ENCODE peak calls at places on chromosome 16, in seven cellular contexts. K, I, T, C, J, H and G are unnamed samples.

GRCh38 chr16:800834-801488 is 427 bp upstream of the GNG13 start:
- DNase-seq in H (no peak), K (no peak), C (no peak), T (no peak), J (no peak), I (no peak), G (no peak)

GRCh38 chr16:47617732-47618131 is 156.6 kb downstream of the PHKB start:
- DNase-seq in I (no peak), C (no peak), K (no peak), T (no peak), J (no peak), H (no peak), G (no peak)

GRCh38 chr16:11032000-11032921 is 87.9 kb downstream of the CLEC16A start:
- DNase-seq in H (no peak), J (no peak), C (no peak), K (no peak), T (no peak), I (no peak), G (no peak)

GRCh38 chr16:67760206-67760605 is 41.1 kb upstream of the GFOD2 start:
- DNase-seq in T (no peak), J (no peak), K (no peak), I (no peak), H (no peak), C (no peak), G (no peak)

GRCh38 chr16:10929853-10930754 is 12.2 kb downstream of the DEXI start:
- DNase-seq in J (no peak), I (no peak), H (no peak), C (no peak), K (peak), T (no peak), G (no peak)

GRCh38 chr16:76265434-76266045 is 11.7 kb upstream of the CNTNAP4 start:
- DNase-seq in K (no peak), J (peak), T (peak), C (peak), I (no peak), H (no peak), G (no peak)

GRCh38 chr16:68434654-68435210 is 13.6 kb downstream of the SMPD3 start:
- DNase-seq in J (peak), C (no peak), H (no peak), T (no peak), K (no peak), I (no peak), G (no peak)

GRCh38 chr16:57572978-57573733 is 30.7 kb downstream of the ADGRG5 start:
- DNase-seq in T (no peak), J (no peak), H (no peak), C (no peak), K (no peak), I (no peak), G (no peak)

GRCh38 chr16:354971-355441 is 2.5 kb upstream of the AXIN1 start:
- DNase-seq in H (peak), C (no peak), K (no peak), J (no peak), T (no peak), I (no peak), G (no peak)

GRCh38 chr16:66472961-66473610 is 46.0 kb downstream of the BEAN1 start:
- DNase-seq in J (peak), C (no peak), I (no peak), H (no peak), T (no peak), K (peak), G (no peak)

GRCh38 chr16:75341934-75342811 is 90.7 kb upstream of the BCAR1 start:
- DNase-seq in T (no peak), K (no peak), H (no peak), C (no peak), I (no peak), J (no peak), G (no peak)

GRCh38 chr16:54430491-54431030 is 144.0 kb upstream of the IRX3 start:
- DNase-seq in I (no peak), C (no peak), K (no peak), T (no peak), H (no peak), J (no peak), G (no peak)

GRCh38 chr16:84806256-84806889 is 13.4 kb upstream of the CRISPLD2 start:
- DNase-seq in C (no peak), I (no peak), H (no peak), J (no peak), K (no peak), T (no peak), G (no peak)

GRCh38 chr16:1890024-1890700 is 18.2 kb upstream of the MEIOB start:
- DNase-seq in C (no peak), I (no peak), H (no peak), T (no peak), J (no peak), K (peak), G (no peak)

GRCh38 chr16:56610609-56611111 is 2.3 kb downstream of the MT2A start:
- DNase-seq in J (no peak), H (no peak), K (no peak), C (no peak), T (no peak), I (no peak), G (no peak)

GRCh38 chr16:70695351-70696070 is 9.7 kb upstream of the MTSS2 start:
- DNase-seq in I (no peak), J (peak), T (no peak), H (no peak), K (no peak), C (no peak), G (no peak)

GRCh38 chr16:50302472-50303005 is 36.2 kb downstream of the ADCY7 start:
- DNase-seq in K (peak), T (no peak), C (no peak), I (no peak), J (no peak), H (no peak), G (no peak)

GRCh38 chr16:76226011-76226410 is 51.2 kb upstream of the CNTNAP4 start:
- DNase-seq in C (no peak), I (no peak), J (no peak), T (no peak), K (no peak), H (no peak), G (no peak)

GRCh38 chr16:84418056-84418849 is 49.9 kb downstream of the ATP2C2 start:
- DNase-seq in I (no peak), K (no peak), H (no peak), C (no peak), J (no peak), T (no peak), G (no peak)

GRCh38 chr16:10497132-10498088 is 83.0 kb downstream of the EMP2 start:
- DNase-seq in K (no peak), C (no peak), H (no peak), I (no peak), T (no peak), J (no peak), G (no peak)

GRCh38 chr16:13421726-13422125 is 498.2 kb upstream of the ERCC4 start:
- DNase-seq in T (no peak), J (no peak), I (no peak), K (no peak), C (no peak), H (no peak), G (no peak)

GRCh38 chr16:78005881-78006280 is 16.5 kb upstream of the CLEC3A start:
- DNase-seq in I (no peak), J (no peak), C (no peak), T (no peak), K (no peak), H (no peak), G (no peak)

GRCh38 chr16:27779719-27780161 is 229.8 kb downstream of the KATNIP start:
- DNase-seq in H (no peak), K (peak), T (no peak), I (no peak), J (peak), C (peak), G (no peak)

GRCh38 chr16:22694887-22695382 is 119.0 kb upstream of the HS3ST2 start:
- DNase-seq in I (no peak), C (no peak), T (no peak), K (no peak), J (no peak), H (no peak), G (no peak)

GRCh38 chr16:54275956-54276355 is 10.6 kb downstream of the IRX3 start:
- DNase-seq in K (no peak), J (no peak), I (no peak), C (no peak), H (no peak), T (no peak), G (no peak)

GRCh38 chr16:73949574-73950348 is 346.9 kb upstream of the PSMD7 start:
- DNase-seq in I (peak), J (no peak), K (no peak), C (no peak), T (no peak), H (no peak), G (no peak)

GRCh38 chr16:9097266-9098219 is 6.1 kb downstream of the HAPSTR1 start:
- DNase-seq in I (no peak), H (no peak), C (no peak), T (no peak), K (no peak), J (no peak), G (no peak)

GRCh38 chr16:28538733-28539596 is at the start of gene NUPR1:
- DNase-seq in K (peak), H (no peak), C (no peak), J (no peak), T (no peak), I (peak), G (no peak)

GRCh38 chr16:53899471-53899870 is 195.5 kb downstream of the FTO start:
- DNase-seq in K (no peak), J (no peak), H (no peak), C (no peak), I (no peak), T (no peak), G (no peak)